ENCODE peak calls at places on chromosomes 6 and 20, in six cellular contexts. D is ELR; M is kidney; F is activated CD8-positive, alpha-beta memory T cell treated with anti-CD3 and anti-CD28 coated beads, Interleukin-2, amount 50 U/mL, for 4 hours; S is RPMI7951; V is activated T-cell treated with anti-CD3 and anti-CD28 coated beads, Interleukin-2, amount 50 U/mL, for 48 hours. C is an unnamed sample.

GRCh38 chr6:34791164-34791841 is 580 bp upstream of the BLTP3A start:
- DNase-seq in F (peak), S (peak), D (peak), V (no peak), M (peak), C (no peak)

GRCh38 chr6:26339612-26340011 is 25.4 kb upstream of the BTN3A2 start:
- DNase-seq in F (no peak), S (no peak), M (no peak), D (no peak), V (no peak), C (no peak)

GRCh38 chr6:42313038-42313437 is 95.4 kb upstream of the MRPS10 start:
- DNase-seq in M (peak), V (no peak), S (peak), F (no peak), D (peak), C (no peak)

GRCh38 chr6:8100159-8100854 is 2.0 kb downstream of the EEF1E1 start:
- DNase-seq in V (no peak), M (no peak), D (no peak), F (no peak), S (no peak), C (no peak)

GRCh38 chr6:34809914-34810882 is 18.3 kb downstream of the BLTP3A start:
- DNase-seq in M (no peak), F (no peak), S (no peak), D (peak), V (no peak), C (no peak)

GRCh38 chr6:10690651-10691445 is 3.6 kb downstream of the C6orf52 start:
- DNase-seq in F (no peak), V (no peak), S (peak), D (no peak), M (no peak), C (no peak)

GRCh38 chr6:84867521-84867920 is 103.1 kb upstream of the TBX18 start:
- DNase-seq in V (no peak), F (no peak), M (no peak), S (no peak), D (peak), C (no peak)

GRCh38 chr6:6717953-6718352 is 129.4 kb downstream of the LY86 start:
- DNase-seq in V (no peak), M (no peak), F (no peak), D (no peak), S (no peak), C (peak)

GRCh38 chr6:3484240-3484639 is 27.4 kb upstream of the SLC22A23 start:
- DNase-seq in S (peak), F (no peak), D (peak), M (no peak), V (no peak), C (no peak)

GRCh38 chr20:49843770-49844169 is 31.1 kb downstream of the SLC9A8 start:
- DNase-seq in S (no peak), D (no peak), V (no peak), M (no peak), F (no peak), C (no peak)

C was measured in pulmonary artery endothelial cell.